ENCODE peak calls at places on chromosomes 13 and 19, in ten cellular contexts. H is lung; T is coronary artery; W is dorsolateral prefrontal cortex; M is PC-9; G is left lung; Z is thyroid gland; Q is A549; X is CD4-positive, alpha-beta T cell; N is substantia nigra. D is an unnamed sample.

GRCh38 chr13:97018029-97018819 is 23.9 kb upstream of the OXGR1 start:
- DNase-seq in Z (peak), Q (peak), W (no peak), N (no peak), H (peak), T (no peak), G (no peak), M (peak), X (no peak), D (peak)

GRCh38 chr19:41701401-41702075 is 6.9 kb upstream of the CEACAM5 start:
- DNase-seq in M (no peak), X (no peak), Z (no peak), Q (peak), N (no peak), W (no peak), T (peak), H (no peak), G (no peak), D (no peak)

GRCh38 chr13:96089749-96090239 is at the start of gene HS6ST3:
- DNase-seq in X (no peak), Q (peak), H (no peak), W (peak), Z (peak), T (no peak), N (no peak), M (peak), G (peak), D (peak)

GRCh38 chr19:2210987-2211740 is 25.0 kb downstream of the PLEKHJ1 start:
- DNase-seq in H (no peak), Q (no peak), W (no peak), N (no peak), M (no peak), Z (no peak), X (no peak), G (no peak), T (no peak), D (no peak)

GRCh38 chr13:81540777-81541176 is 1199.9 kb upstream of the SPRY2 start:
- DNase-seq in W (no peak), G (no peak), Q (peak), X (no peak), Z (no peak), T (no peak), M (no peak), N (no peak), H (no peak), D (no peak)

GRCh38 chr13:48232420-48233096 is 448 bp upstream of the ITM2B start:
- DNase-seq in M (peak), X (no peak), G (no peak), H (no peak), N (no peak), Q (peak), W (no peak), T (no peak), Z (peak), D (no peak)

GRCh38 chr13:73060251-73061160 is 1.7 kb downstream of the KLF5 start:
- DNase-seq in T (no peak), H (no peak), X (no peak), W (no peak), Q (no peak), Z (peak), M (no peak), N (no peak), G (peak), D (no peak)

GRCh38 chr19:46633130-46633529 is 2.9 kb downstream of the GNG8 start:
- DNase-seq in Q (no peak), M (no peak), G (no peak), W (no peak), H (no peak), N (no peak), Z (no peak), X (no peak), T (no peak), D (no peak)

GRCh38 chr19:48746120-48746519 is 589 bp downstream of the IZUMO1 start:
- DNase-seq in T (no peak), Z (no peak), M (no peak), Q (no peak), H (no peak), W (no peak), G (no peak), N (no peak), X (no peak), D (no peak)

GRCh38 chr19:4267101-4267900 is 11.8 kb upstream of the SHD start:
- DNase-seq in Z (peak), W (peak), X (peak), H (peak), T (no peak), N (no peak), Q (peak), M (peak), G (peak), D (no peak)

GRCh38 chr19:4357921-4358326 is 14.6 kb downstream of the MPND start:
- DNase-seq in T (no peak), N (no peak), Q (no peak), X (no peak), H (no peak), G (no peak), Z (no peak), M (no peak), W (no peak), D (no peak)

GRCh38 chr13:37136187-37136586 is 30.7 kb upstream of the CSNK1A1L start:
- DNase-seq in W (no peak), G (no peak), Q (no peak), Z (no peak), M (no peak), T (no peak), X (no peak), H (no peak), N (no peak), D (no peak)

GRCh38 chr13:30972888-30973377 is 40.5 kb downstream of the TEX26 start:
- DNase-seq in Z (no peak), M (no peak), G (no peak), H (peak), W (no peak), Q (no peak), T (no peak), X (no peak), N (no peak), D (no peak)

GRCh38 chr19:49210108-49210900 is 52.7 kb downstream of the TRPM4 start:
- DNase-seq in M (no peak), H (no peak), G (no peak), X (no peak), W (no peak), Z (no peak), T (no peak), N (no peak), Q (peak), D (no peak)

GRCh38 chr13:94384217-94384905 is 95.1 kb downstream of the DCT start:
- DNase-seq in M (no peak), N (no peak), Z (no peak), Q (no peak), H (no peak), W (no peak), G (no peak), T (no peak), X (no peak), D (no peak)

GRCh38 chr13:102798653-102799543 is at the start of the genes BIVM and POGLUT2:
- DNase-seq in W (peak), N (peak), T (peak), Q (peak), M (peak), G (peak), H (peak), Z (peak), X (peak), D (peak)

GRCh38 chr19:48633148-48634035 is 3.8 kb downstream of the DBP start:
- DNase-seq in W (no peak), H (no peak), Z (peak), N (no peak), T (no peak), Q (no peak), G (no peak), X (no peak), M (no peak), D (no peak)

GRCh38 chr13:33146843-33147611 is 130.8 kb downstream of the KL start:
- DNase-seq in H (no peak), Q (no peak), T (no peak), X (no peak), W (no peak), M (no peak), Z (no peak), G (no peak), N (no peak), D (no peak)

GRCh38 chr19:41298327-41298964 is 11.5 kb upstream of the CCDC97 start:
- DNase-seq in T (peak), G (peak), W (no peak), Q (no peak), N (no peak), Z (peak), M (no peak), H (peak), X (no peak), D (no peak)

GRCh38 chr13:99225078-99225477 is 24.4 kb downstream of the UBAC2 start:
- DNase-seq in T (no peak), G (no peak), M (no peak), Q (no peak), N (no peak), Z (no peak), H (no peak), W (no peak), X (no peak), D (no peak)

GRCh38 chr19:50266896-50267295 is 62.3 kb downstream of the KCNC3 start:
- DNase-seq in Q (no peak), M (no peak), G (no peak), Z (no peak), T (no peak), H (no peak), W (no peak), X (peak), N (no peak), D (no peak)

GRCh38 chr13:58238972-58239773 is 607.6 kb downstream of the PCDH17 start:
- DNase-seq in Z (no peak), T (no peak), Q (no peak), G (no peak), M (no peak), W (no peak), H (no peak), X (no peak), N (no peak), D (no peak)
- H3K27ac ChIP-seq in Z (no peak), T (no peak), Q (no peak), G (no peak), M (no peak), W (no peak), H (no peak), X (no peak), N (no peak), D (no peak)

GRCh38 chr13:52701728-52702480 is 37.7 kb downstream of the CNMD start:
- DNase-seq in G (no peak), X (no peak), M (no peak), Q (no peak), Z (no peak), H (no peak), W (no peak), T (no peak), N (no peak), D (no peak)

GRCh38 chr13:52703482-52703881 is 36.1 kb downstream of the CNMD start:
- DNase-seq in H (no peak), M (no peak), Z (no peak), T (no peak), Q (no peak), W (no peak), N (no peak), X (no peak), G (no peak), D (no peak)

GRCh38 chr13:52711277-52711676 is 28.3 kb downstream of the CNMD start:
- DNase-seq in G (no peak), T (no peak), M (no peak), W (no peak), X (no peak), Q (no peak), H (no peak), Z (no peak), N (no peak), D (no peak)

GRCh38 chr13:52707375-52707774 is 32.2 kb downstream of the CNMD start:
- DNase-seq in N (no peak), M (no peak), Z (no peak), W (no peak), T (no peak), H (no peak), G (no peak), Q (no peak), X (no peak), D (no peak)

DNA sequence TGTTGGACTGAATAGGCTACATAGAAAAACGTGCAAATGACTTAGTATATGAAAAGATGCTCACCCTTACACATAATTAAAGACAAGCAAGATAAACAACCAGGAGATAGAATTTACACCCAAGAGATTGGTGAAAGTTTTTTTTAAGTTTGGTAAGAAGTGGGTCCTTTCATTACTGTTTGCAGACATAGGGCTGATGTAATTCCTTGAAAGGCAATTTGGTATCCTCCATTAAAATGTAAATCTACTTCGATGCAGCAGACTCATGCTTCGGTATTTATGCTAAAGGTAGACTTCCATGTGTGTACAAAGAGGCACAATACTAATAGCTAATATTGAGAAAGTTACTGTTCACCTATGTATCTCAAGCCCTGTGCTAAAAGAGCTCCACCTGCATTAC is 33.5 kb downstream of the CNMD start:
- DNase-seq in G (no peak), M (no peak), X (no peak), N (no peak), Z (no peak), H (no peak), W (no peak), Q (no peak), T (no peak), D (no peak)
- H3K27ac ChIP-seq in G (no peak), M (no peak), X (no peak), N (no peak), Z (no peak), H (no peak), W (no peak), Q (no peak), T (no peak), D (no peak)

GRCh38 chr13:41054919-41055619 is 6.2 kb upstream of the WBP4 start:
- DNase-seq in T (no peak), Z (no peak), H (no peak), N (no peak), Q (peak), X (no peak), M (no peak), G (no peak), W (no peak), D (no peak)
- H3K27ac ChIP-seq in T (peak), Z (no peak), H (no peak), N (no peak), Q (no peak), X (no peak), M (no peak), G (no peak), W (no peak), D (no peak)

GRCh38 chr13:40668335-40668734 is 1.9 kb upstream of the FOXO1 start:
- DNase-seq in X (peak), Q (peak), H (peak), G (no peak), M (no peak), W (no peak), Z (no peak), T (no peak), N (no peak), D (no peak)

GRCh38 chr13:40666905-40667621 is 622 bp upstream of the FOXO1 start:
- DNase-seq in H (peak), M (peak), X (peak), G (peak), Z (peak), Q (no peak), T (peak), W (no peak), N (peak), D (peak)

GRCh38 chr13:40665754-40666057 is 735 bp downstream of the FOXO1 start:
- DNase-seq in G (no peak), T (no peak), X (peak), W (no peak), H (no peak), M (no peak), N (no peak), Z (no peak), Q (no peak), D (no peak)

GRCh38 chr13:40666058-40666904 is at the start of gene FOXO1:
- DNase-seq in H (peak), G (peak), M (peak), N (peak), T (peak), X (peak), W (peak), Q (peak), Z (peak), D (peak)

DNA sequence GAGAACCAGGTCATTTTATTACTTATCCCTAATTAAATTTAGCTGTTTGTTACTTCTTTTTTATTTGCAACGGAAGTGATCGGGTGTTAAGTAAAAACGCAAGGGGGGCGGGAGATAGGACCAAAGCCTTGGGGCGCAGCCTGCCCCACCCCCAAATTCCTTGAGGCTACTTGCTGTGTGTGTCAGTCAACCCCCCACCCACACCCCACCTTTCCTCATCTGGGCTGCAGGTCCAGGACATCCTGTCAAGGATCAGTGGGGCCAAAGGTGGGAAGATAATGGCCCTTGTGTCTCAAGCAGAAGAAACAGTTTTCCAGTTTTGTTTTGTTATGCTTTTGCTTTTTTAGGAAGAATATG is 1.2 kb upstream of the FOXO1 start:
- DNase-seq in G (no peak), N (no peak), W (no peak), Q (no peak), Z (peak), T (no peak), H (no peak), M (peak), X (no peak), D (no peak)
- H3K27ac ChIP-seq in G (peak), N (no peak), W (peak), Q (no peak), Z (peak), T (peak), H (peak), M (no peak), X (peak), D (peak)

GRCh38 chr19:6794817-6795431 is 22.4 kb downstream of the VAV1 start:
- DNase-seq in X (no peak), H (no peak), G (no peak), T (no peak), N (no peak), Q (peak), W (no peak), Z (no peak), M (no peak), D (no peak)
- H3K27ac ChIP-seq in X (no peak), H (no peak), G (peak), T (no peak), N (no peak), Q (no peak), W (no peak), Z (no peak), M (no peak), D (no peak)

GRCh38 chr19:31337007-31337914 is 12.0 kb downstream of the TSHZ3 start:
- DNase-seq in Q (no peak), Z (no peak), M (no peak), W (no peak), H (no peak), T (no peak), N (no peak), X (no peak), G (no peak), D (no peak)
- H3K27ac ChIP-seq in Q (no peak), Z (no peak), M (no peak), W (no peak), H (no peak), T (no peak), N (no peak), X (no peak), G (no peak), D (no peak)